ENCODE peak calls at places on chromosomes 16 and 17, in ten cellular contexts. One of them, this sample, is unnamed.

GRCh38 chr16:81012974-81013373 is 6.0 kb downstream of the CENPN start:
- DNase-seq in esophagus squamous epithelium: no peak
- DNase-seq in adrenal gland: no peak
- DNase-seq in foreskin fibroblast: no peak
- DNase-seq in HL-60: no peak
- DNase-seq in A549: no peak
- DNase-seq in gastrocnemius medialis: no peak
- DNase-seq in psoas muscle: no peak
- DNase-seq in choroid plexus epithelial cell: no peak
- DNase-seq in CD8-positive, alpha-beta T cell: no peak
- DNase-seq in this sample: no peak

GRCh38 chr17:41863074-41863843 is 2.0 kb downstream of the KLHL11 start:
- DNase-seq in psoas muscle: no peak
- DNase-seq in foreskin fibroblast: peak; percentile 12
- DNase-seq in A549: no peak
- DNase-seq in HL-60: no peak
- DNase-seq in gastrocnemius medialis: no peak
- DNase-seq in CD8-positive, alpha-beta T cell: no peak
- DNase-seq in esophagus squamous epithelium: no peak
- DNase-seq in choroid plexus epithelial cell: no peak
- DNase-seq in adrenal gland: no peak
- DNase-seq in this sample: no peak

GRCh38 chr17:352421-353212 is at the start of gene RPH3AL:
- DNase-seq in gastrocnemius medialis: peak; percentile 53
- DNase-seq in psoas muscle: peak; percentile 64
- DNase-seq in CD8-positive, alpha-beta T cell: no peak
- DNase-seq in HL-60: no peak
- DNase-seq in esophagus squamous epithelium: no peak
- DNase-seq in A549: peak; percentile 99
- DNase-seq in foreskin fibroblast: no peak
- DNase-seq in adrenal gland: peak; percentile 74
- DNase-seq in choroid plexus epithelial cell: peak; percentile 42
- DNase-seq in this sample: peak; percentile 71

GRCh38 chr16:50539053-50539615 is 9.1 kb upstream of the NKD1 start:
- DNase-seq in adrenal gland: no peak
- DNase-seq in CD8-positive, alpha-beta T cell: no peak
- DNase-seq in foreskin fibroblast: no peak
- DNase-seq in psoas muscle: no peak
- DNase-seq in HL-60: no peak
- DNase-seq in choroid plexus epithelial cell: no peak
- DNase-seq in gastrocnemius medialis: no peak
- DNase-seq in esophagus squamous epithelium: no peak
- DNase-seq in A549: no peak
- DNase-seq in this sample: no peak

GRCh38 chr17:40938981-40939380 is 1.5 kb upstream of the KRT23 start:
- DNase-seq in A549: no peak
- DNase-seq in gastrocnemius medialis: no peak
- DNase-seq in psoas muscle: no peak
- DNase-seq in CD8-positive, alpha-beta T cell: no peak
- DNase-seq in HL-60: no peak
- DNase-seq in esophagus squamous epithelium: no peak
- DNase-seq in choroid plexus epithelial cell: no peak
- DNase-seq in foreskin fibroblast: no peak
- DNase-seq in adrenal gland: no peak
- DNase-seq in this sample: peak; percentile 53

GRCh38 chr16:19809121-19809635 is 75.5 kb downstream of the GPRC5B start:
- DNase-seq in gastrocnemius medialis: peak; percentile 83
- DNase-seq in HL-60: peak; percentile 84
- DNase-seq in adrenal gland: no peak
- DNase-seq in A549: peak; percentile 26
- DNase-seq in psoas muscle: peak; percentile 55
- DNase-seq in choroid plexus epithelial cell: peak; percentile 60
- DNase-seq in CD8-positive, alpha-beta T cell: no peak
- DNase-seq in esophagus squamous epithelium: no peak
- DNase-seq in foreskin fibroblast: no peak
- DNase-seq in this sample: peak; percentile 51

GRCh38 chr16:73125860-73126259 is 77.9 kb upstream of the ZFHX3 start:
- DNase-seq in psoas muscle: no peak
- DNase-seq in foreskin fibroblast: peak; percentile 84
- DNase-seq in gastrocnemius medialis: peak; percentile 26
- DNase-seq in HL-60: no peak
- DNase-seq in choroid plexus epithelial cell: peak; percentile 73
- DNase-seq in esophagus squamous epithelium: no peak
- DNase-seq in A549: no peak
- DNase-seq in CD8-positive, alpha-beta T cell: no peak
- DNase-seq in adrenal gland: peak; percentile 40
- DNase-seq in this sample: peak; percentile 56

GRCh38 chr17:38453951-38454421 is 25.7 kb downstream of the ARHGAP23 start:
- DNase-seq in choroid plexus epithelial cell: no peak
- DNase-seq in adrenal gland: peak; percentile 59
- DNase-seq in esophagus squamous epithelium: no peak
- DNase-seq in A549: peak; percentile 39
- DNase-seq in CD8-positive, alpha-beta T cell: no peak
- DNase-seq in psoas muscle: peak; percentile 62
- DNase-seq in HL-60: no peak
- DNase-seq in gastrocnemius medialis: no peak
- DNase-seq in foreskin fibroblast: peak; percentile 83
- DNase-seq in this sample: peak; percentile 55

GRCh38 chr17:59890720-59891119 is 2.0 kb downstream of the TUBD1 start:
- DNase-seq in HL-60: no peak
- DNase-seq in foreskin fibroblast: peak; percentile 76
- DNase-seq in gastrocnemius medialis: no peak
- DNase-seq in choroid plexus epithelial cell: peak; percentile 37
- DNase-seq in psoas muscle: no peak
- DNase-seq in CD8-positive, alpha-beta T cell: no peak
- DNase-seq in esophagus squamous epithelium: no peak
- DNase-seq in A549: peak; percentile 58
- DNase-seq in adrenal gland: no peak
- DNase-seq in this sample: peak; percentile 25

GRCh38 chr16:11495066-11495407 is 91.7 kb downstream of the LITAF start:
- DNase-seq in CD8-positive, alpha-beta T cell: no peak
- DNase-seq in gastrocnemius medialis: no peak
- DNase-seq in foreskin fibroblast: no peak
- DNase-seq in adrenal gland: no peak
- DNase-seq in HL-60: no peak
- DNase-seq in psoas muscle: no peak
- DNase-seq in A549: no peak
- DNase-seq in esophagus squamous epithelium: no peak
- DNase-seq in choroid plexus epithelial cell: no peak
- DNase-seq in this sample: no peak
- H3K4me3 ChIP-seq in CD8-positive, alpha-beta T cell: no peak overlapping the region
- H3K4me3 ChIP-seq in gastrocnemius medialis: no peak overlapping the region
- H3K4me3 ChIP-seq in foreskin fibroblast: no peak overlapping the region
- H3K4me3 ChIP-seq in adrenal gland: no peak overlapping the region
- H3K4me3 ChIP-seq in HL-60: no peak overlapping the region
- H3K4me3 ChIP-seq in psoas muscle: peak overlapping the region; percentile 28
- H3K4me3 ChIP-seq in A549: no peak overlapping the region
- H3K4me3 ChIP-seq in esophagus squamous epithelium: no peak overlapping the region
- H3K4me3 ChIP-seq in choroid plexus epithelial cell: no peak overlapping the region
- H3K4me3 ChIP-seq in this sample: no peak overlapping the region

GRCh38 chr17:78745407-78746088 is 36.5 kb downstream of the CYTH1 start:
- DNase-seq in foreskin fibroblast: peak; percentile 68
- DNase-seq in choroid plexus epithelial cell: peak; percentile 72
- DNase-seq in HL-60: peak; percentile 26
- DNase-seq in psoas muscle: no peak
- DNase-seq in A549: peak; percentile 55
- DNase-seq in esophagus squamous epithelium: no peak
- DNase-seq in gastrocnemius medialis: no peak
- DNase-seq in adrenal gland: no peak
- DNase-seq in CD8-positive, alpha-beta T cell: no peak
- DNase-seq in this sample: peak; percentile 52
- TF ChIP-seq CTCF in foreskin fibroblast: peak; percentile 37
- TF ChIP-seq CTCF in choroid plexus epithelial cell: peak; percentile 47
- TF ChIP-seq CTCF in HL-60: peak; percentile 28
- TF ChIP-seq CTCF in psoas muscle: peak; percentile 61
- TF ChIP-seq CTCF in A549: peak; percentile 92
- TF ChIP-seq CTCF in esophagus squamous epithelium: peak; percentile 53
- TF ChIP-seq CTCF in gastrocnemius medialis: peak; percentile 61
- TF ChIP-seq CTCF in adrenal gland: peak; percentile 61
- TF ChIP-seq CTCF in CD8-positive, alpha-beta T cell: peak; percentile 87
- TF ChIP-seq CTCF in this sample: peak; percentile 49

DNA sequence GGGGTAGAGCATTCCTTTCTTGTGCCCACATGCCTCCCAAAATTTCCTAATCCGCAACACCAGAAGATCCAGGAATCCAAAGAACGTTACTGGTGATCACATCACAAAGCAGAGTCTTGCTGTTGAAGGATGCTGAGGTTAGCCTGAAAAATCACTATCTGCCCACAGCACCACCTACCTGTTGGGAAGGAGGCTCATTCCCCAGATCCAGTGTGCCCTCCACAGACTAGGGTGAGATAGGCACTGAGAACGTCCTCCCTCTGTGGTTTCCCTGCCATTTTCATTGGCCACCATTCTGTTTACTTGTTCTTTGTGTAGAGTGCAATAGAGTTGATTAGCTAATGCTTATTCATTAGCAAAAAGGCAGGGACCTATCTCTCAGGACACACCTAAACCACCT is 30.3 kb downstream of the RCVRN start:
- DNase-seq in gastrocnemius medialis: no peak
- DNase-seq in A549: peak; percentile 38
- DNase-seq in CD8-positive, alpha-beta T cell: no peak
- DNase-seq in choroid plexus epithelial cell: no peak
- DNase-seq in HL-60: no peak
- DNase-seq in foreskin fibroblast: no peak
- DNase-seq in psoas muscle: no peak
- DNase-seq in adrenal gland: no peak
- DNase-seq in esophagus squamous epithelium: no peak
- DNase-seq in this sample: no peak
- H3K4me3 ChIP-seq in gastrocnemius medialis: no peak overlapping the region
- H3K4me3 ChIP-seq in A549: no peak overlapping the region
- H3K4me3 ChIP-seq in CD8-positive, alpha-beta T cell: no peak overlapping the region
- H3K4me3 ChIP-seq in choroid plexus epithelial cell: no peak overlapping the region
- H3K4me3 ChIP-seq in HL-60: no peak overlapping the region
- H3K4me3 ChIP-seq in foreskin fibroblast: no peak overlapping the region
- H3K4me3 ChIP-seq in psoas muscle: no peak overlapping the region
- H3K4me3 ChIP-seq in adrenal gland: no peak overlapping the region
- H3K4me3 ChIP-seq in esophagus squamous epithelium: no peak overlapping the region
- H3K4me3 ChIP-seq in this sample: no peak overlapping the region

DNA sequence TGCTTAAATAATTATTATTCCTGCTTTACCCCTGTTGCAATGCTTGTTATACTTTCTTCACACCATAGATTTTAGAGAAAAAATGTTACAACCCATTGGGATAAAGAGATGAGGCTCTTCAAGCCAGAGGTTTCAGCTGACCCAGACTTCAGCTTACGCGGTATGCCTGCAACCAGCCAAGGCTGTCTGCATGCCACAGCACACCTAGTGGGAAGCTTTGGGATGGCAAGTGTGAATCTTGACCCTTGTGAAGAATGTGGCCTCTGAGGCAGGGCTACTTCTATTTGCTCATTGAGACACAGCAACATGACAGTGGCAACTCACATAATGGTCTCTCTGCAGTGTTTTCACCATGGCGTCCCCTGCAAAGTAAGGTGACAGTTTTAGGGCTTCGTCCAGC is 193.9 kb upstream of the PIRT start:
- DNase-seq in foreskin fibroblast: no peak
- DNase-seq in psoas muscle: no peak
- DNase-seq in choroid plexus epithelial cell: no peak
- DNase-seq in gastrocnemius medialis: no peak
- DNase-seq in CD8-positive, alpha-beta T cell: no peak
- DNase-seq in HL-60: no peak
- DNase-seq in adrenal gland: no peak
- DNase-seq in A549: peak; percentile 33
- DNase-seq in esophagus squamous epithelium: no peak
- DNase-seq in this sample: no peak
- TF ChIP-seq CTCF in foreskin fibroblast: no peak
- TF ChIP-seq CTCF in psoas muscle: no peak
- TF ChIP-seq CTCF in choroid plexus epithelial cell: no peak
- TF ChIP-seq CTCF in gastrocnemius medialis: no peak
- TF ChIP-seq CTCF in CD8-positive, alpha-beta T cell: no peak
- TF ChIP-seq CTCF in HL-60: no peak
- TF ChIP-seq CTCF in adrenal gland: no peak
- TF ChIP-seq CTCF in A549: no peak
- TF ChIP-seq CTCF in esophagus squamous epithelium: no peak
- TF ChIP-seq CTCF in this sample: peak; percentile 3

GRCh38 chr17:31525801-31526549 is 134.5 kb downstream of the RAB11FIP4 start:
- DNase-seq in gastrocnemius medialis: no peak
- DNase-seq in A549: peak; percentile 66
- DNase-seq in foreskin fibroblast: peak; percentile 46
- DNase-seq in adrenal gland: no peak
- DNase-seq in HL-60: no peak
- DNase-seq in esophagus squamous epithelium: no peak
- DNase-seq in CD8-positive, alpha-beta T cell: no peak
- DNase-seq in choroid plexus epithelial cell: no peak
- DNase-seq in psoas muscle: no peak
- DNase-seq in this sample: no peak
- H3K4me3 ChIP-seq in gastrocnemius medialis: no peak overlapping the region
- H3K4me3 ChIP-seq in A549: peak overlapping the region; percentile 39
- H3K4me3 ChIP-seq in foreskin fibroblast: no peak overlapping the region
- H3K4me3 ChIP-seq in adrenal gland: no peak overlapping the region
- H3K4me3 ChIP-seq in HL-60: no peak overlapping the region
- H3K4me3 ChIP-seq in esophagus squamous epithelium: no peak overlapping the region
- H3K4me3 ChIP-seq in CD8-positive, alpha-beta T cell: no peak overlapping the region
- H3K4me3 ChIP-seq in choroid plexus epithelial cell: no peak overlapping the region
- H3K4me3 ChIP-seq in psoas muscle: no peak overlapping the region
- H3K4me3 ChIP-seq in this sample: no peak overlapping the region

GRCh38 chr16:85986931-85987749 is 88.2 kb downstream of the IRF8 start:
- DNase-seq in foreskin fibroblast: no peak
- DNase-seq in HL-60: no peak
- DNase-seq in A549: no peak
- DNase-seq in esophagus squamous epithelium: no peak
- DNase-seq in adrenal gland: no peak
- DNase-seq in gastrocnemius medialis: no peak
- DNase-seq in choroid plexus epithelial cell: no peak
- DNase-seq in psoas muscle: no peak
- DNase-seq in CD8-positive, alpha-beta T cell: peak; percentile 72
- DNase-seq in this sample: peak; percentile 5
- TF ChIP-seq CTCF in foreskin fibroblast: no peak
- TF ChIP-seq CTCF in HL-60: no peak
- TF ChIP-seq CTCF in A549: peak; percentile 50
- TF ChIP-seq CTCF in esophagus squamous epithelium: no peak
- TF ChIP-seq CTCF in adrenal gland: no peak
- TF ChIP-seq CTCF in gastrocnemius medialis: peak; percentile 44
- TF ChIP-seq CTCF in choroid plexus epithelial cell: peak; percentile 47
- TF ChIP-seq CTCF in psoas muscle: peak; percentile 10
- TF ChIP-seq CTCF in CD8-positive, alpha-beta T cell: peak; percentile 66
- TF ChIP-seq CTCF in this sample: peak; percentile 31

This sample was measured in fibroblast of villous mesenchyme.